ENCODE peak calls at places on chromosomes 1 and 21, in four cellular contexts. G, L, H and N are unnamed samples.
A peak's percentile ranks its signal among the peaks of the same experiment; 100 is the strongest.

GRCh38 chr1:28663871-28664470 is 4.6 kb upstream of the GMEB1 start:
- DNase-seq in H (no peak), L (no peak), G (no peak), N (no peak)

GRCh38 chr1:36542962-36543515 is 60.3 kb upstream of the CSF3R start:
- DNase-seq in L (no peak), H (no peak), G (no peak), N (no peak)

GRCh38 chr1:183912265-183912886 is 107.5 kb downstream of the RGL1 start:
- DNase-seq in G (no peak), H (no peak), L (no peak), N (no peak)

GRCh38 chr1:100184536-100184935 is 6.5 kb upstream of the LRRC39 start:
- DNase-seq in H (no peak), G (no peak), L (no peak), N (no peak)

GRCh38 chr1:41664861-41665640 is 180.6 kb upstream of the EDN2 start:
- DNase-seq in G (no peak), L (no peak), H (no peak), N (peak; percentile 91)

GRCh38 chr1:16082283-16083038 is 9.0 kb upstream of the FAM131C start:
- DNase-seq in G (peak; percentile 48), L (peak; percentile 58), H (peak; percentile 49), N (peak; percentile 64)

GRCh38 chr1:154327466-154328317 is 2.4 kb downstream of the ATP8B2 start:
- DNase-seq in G (no peak), L (no peak), H (peak; percentile 49), N (no peak)

GRCh38 chr1:99557556-99558256 is 88.2 kb upstream of the PALMD start:
- DNase-seq in H (no peak), L (no peak), G (no peak), N (peak; percentile 85)

GRCh38 chr1:207620573-207620893 is 24.4 kb upstream of the CR1L start:
- DNase-seq in G (no peak), H (no peak), L (no peak), N (no peak)

GRCh38 chr21:45990741-45991605 is 9.4 kb downstream of the COL6A1 start:
- DNase-seq in L (peak; percentile 20), G (no peak), H (no peak), N (no peak)

GRCh38 chr1:3654549-3655281 is 2.4 kb downstream of the TP73 start:
- DNase-seq in H (no peak), G (no peak), L (no peak), N (no peak)

GRCh38 chr1:177526201-177526600 is 355.4 kb downstream of the BRINP2 start:
- DNase-seq in H (no peak), L (no peak), G (no peak), N (no peak)

GRCh38 chr1:101346419-101346818 is 109.6 kb downstream of the S1PR1 start:
- DNase-seq in L (no peak), H (no peak), G (no peak), N (no peak)

GRCh38 chr1:39826583-39826982 is 37.9 kb upstream of the BMP8B start:
- DNase-seq in L (no peak), G (no peak), H (no peak), N (no peak)

GRCh38 chr1:145730467-145730866 is 11.2 kb downstream of the CD160 start:
- DNase-seq in G (no peak), H (no peak), L (no peak), N (no peak)

GRCh38 chr21:45371092-45371491 is 33.9 kb upstream of the COL18A1 start:
- DNase-seq in L (no peak), H (no peak), G (no peak), N (no peak)

GRCh38 chr1:17293681-17294415 is 14.1 kb upstream of the PADI4 start:
- DNase-seq in G (no peak), L (no peak), H (no peak), N (no peak)

GRCh38 chr21:31732538-31732864 is 583 bp upstream of the SCAF4 start:
- DNase-seq in H (no peak), L (no peak), G (no peak), N (no peak)

GRCh38 chr1:149845416-149845815 is 54.0 kb upstream of the BOLA1 start:
- DNase-seq in L (no peak), G (no peak), H (no peak), N (no peak)

GRCh38 chr1:32619701-32620485 is 30.5 kb downstream of the ZBTB8OS start:
- DNase-seq in L (no peak), H (no peak), G (no peak), N (no peak)

GRCh38 chr1:27601771-27602509 is 2.0 kb downstream of the AHDC1 start:
- DNase-seq in H (no peak), G (no peak), L (peak; percentile 64), N (peak; percentile 68)

GRCh38 chr1:224223819-224224714 is 41.0 kb downstream of the DEGS1 start:
- DNase-seq in H (no peak), G (no peak), L (no peak), N (peak; percentile 68)

GRCh38 chr1:213719462-213719861 is 268.3 kb upstream of the PROX1 start:
- DNase-seq in H (no peak), G (no peak), L (no peak), N (no peak)

GRCh38 chr1:15358565-15359133 is 51.0 kb upstream of the EFHD2 start:
- DNase-seq in L (no peak), G (no peak), H (no peak), N (no peak)

GRCh38 chr1:25727026-25727818 is 72.8 kb upstream of the SELENON start:
- DNase-seq in H (no peak), L (no peak), G (no peak), N (peak; percentile 10)

GRCh38 chr1:230796626-230797025 is 49.4 kb downstream of the CAPN9 start:
- DNase-seq in H (no peak), L (no peak), G (no peak), N (no peak)

GRCh38 chr1:63068626-63069025 is 253.7 kb upstream of the FOXD3 start:
- DNase-seq in L (no peak), H (no peak), G (no peak), N (no peak)

GRCh38 chr21:36699026-36699545 is at the start of gene SIM2:
- DNase-seq in H (no peak), L (no peak), G (no peak), N (peak; percentile 54)

GRCh38 chr1:83574749-83575148 is 424.2 kb downstream of the TTLL7 start:
- DNase-seq in G (no peak), H (no peak), L (no peak), N (no peak)

GRCh38 chr1:223109581-223110026 is 33.4 kb downstream of the TLR5 start:
- DNase-seq in L (no peak), H (no peak), G (no peak), N (no peak)

GRCh38 chr1:5976726-5977493 is 15.3 kb downstream of the NPHP4 start:
- DNase-seq in G (no peak), L (no peak), H (no peak), N (no peak)

GRCh38 chr21:42633858-42634257 is 19.6 kb upstream of the PDE9A start:
- DNase-seq in L (no peak), G (no peak), H (no peak), N (no peak)

GRCh38 chr1:171917361-171917760 is 76.1 kb downstream of the DNM3 start:
- DNase-seq in H (no peak), L (no peak), G (no peak), N (no peak)

GRCh38 chr1:16372535-16373340 is 5.7 kb downstream of the SZRD1 start:
- DNase-seq in L (no peak), G (no peak), H (no peak), N (peak; percentile 33)

GRCh38 chr1:215475719-215476525 is 91.2 kb upstream of the KCTD3 start:
- DNase-seq in L (no peak), H (peak; percentile 16), G (no peak), N (peak; percentile 91)